ENCODE peak calls at places on chromosomes 16 and 17, in five cellular contexts. One of them, this sample, is unnamed.

GRCh38 chr17:4420692-4421131 is 13.0 kb upstream of the SPNS3 start:
- DNase-seq in GM12878: peak; percentile 37
- DNase-seq in H1: no peak
- DNase-seq in K562: peak; percentile 69
- DNase-seq in GM12891: peak; percentile 68
- DNase-seq in this sample: peak; percentile 61

GRCh38 chr16:2473999-2474876 is 689 bp upstream of the TBC1D24 start:
- DNase-seq in H1: no peak
- DNase-seq in GM12891: peak; percentile 72
- DNase-seq in K562: peak; percentile 63
- DNase-seq in GM12878: no peak
- DNase-seq in this sample: peak; percentile 77

GRCh38 chr17:29038511-29039300 is 4.2 kb upstream of the PIPOX start:
- DNase-seq in GM12878: no peak
- DNase-seq in H1: no peak
- DNase-seq in GM12891: no peak
- DNase-seq in K562: no peak
- DNase-seq in this sample: no peak

GRCh38 chr17:71759422-71760060 is 361.3 kb upstream of the SOX9 start:
- DNase-seq in GM12891: no peak
- DNase-seq in GM12878: no peak
- DNase-seq in K562: no peak
- DNase-seq in H1: no peak
- DNase-seq in this sample: no peak

GRCh38 chr17:14776791-14777190 is 475.9 kb downstream of the HS3ST3B1 start:
- DNase-seq in H1: no peak
- DNase-seq in GM12891: no peak
- DNase-seq in GM12878: no peak
- DNase-seq in K562: no peak
- DNase-seq in this sample: no peak

GRCh38 chr16:80682435-80683070 is 121.8 kb downstream of the CDYL2 start:
- DNase-seq in K562: no peak
- DNase-seq in GM12878: no peak
- DNase-seq in H1: no peak
- DNase-seq in GM12891: no peak
- DNase-seq in this sample: no peak

GRCh38 chr17:74816883-74817620 is 40.9 kb upstream of the NAT9 start:
- DNase-seq in GM12878: no peak
- DNase-seq in K562: no peak
- DNase-seq in H1: no peak
- DNase-seq in GM12891: no peak
- DNase-seq in this sample: no peak

GRCh38 chr17:49085565-49086315 is 46.8 kb upstream of the B4GALNT2 start:
- DNase-seq in H1: no peak
- DNase-seq in GM12878: no peak
- DNase-seq in K562: no peak
- DNase-seq in GM12891: no peak
- DNase-seq in this sample: no peak

GRCh38 chr16:77739493-77739892 is 17.2 kb downstream of the NUDT7 start:
- DNase-seq in GM12891: no peak
- DNase-seq in K562: no peak
- DNase-seq in GM12878: no peak
- DNase-seq in H1: no peak
- DNase-seq in this sample: no peak

GRCh38 chr16:66617010-66617434 is 12.5 kb downstream of the CMTM3 start:
- DNase-seq in K562: no peak
- DNase-seq in GM12878: no peak
- DNase-seq in H1: no peak
- DNase-seq in GM12891: no peak
- DNase-seq in this sample: no peak

GRCh38 chr16:88703486-88704309 is 2.5 kb downstream of the RNF166 start:
- DNase-seq in H1: no peak
- DNase-seq in GM12891: no peak
- DNase-seq in GM12878: no peak
- DNase-seq in K562: no peak
- DNase-seq in this sample: no peak

GRCh38 chr16:49081556-49081955 is 200.1 kb downstream of the CBLN1 start:
- DNase-seq in K562: no peak
- DNase-seq in H1: no peak
- DNase-seq in GM12878: no peak
- DNase-seq in GM12891: no peak
- DNase-seq in this sample: no peak

GRCh38 chr17:7023576-7024401 is 939 bp downstream of the BCL6B start:
- DNase-seq in K562: peak; percentile 86
- DNase-seq in H1: peak; percentile 96
- DNase-seq in GM12891: peak; percentile 74
- DNase-seq in GM12878: peak; percentile 81
- DNase-seq in this sample: peak; percentile 95

GRCh38 chr17:80482555-80483308 is 6.3 kb upstream of the NPTX1 start:
- DNase-seq in GM12878: no peak
- DNase-seq in K562: no peak
- DNase-seq in H1: no peak
- DNase-seq in GM12891: no peak
- DNase-seq in this sample: no peak

GRCh38 chr16:72723781-72724180 is 324.1 kb downstream of the ZFHX3 start:
- DNase-seq in GM12891: no peak
- DNase-seq in GM12878: no peak
- DNase-seq in H1: no peak
- DNase-seq in K562: no peak
- DNase-seq in this sample: no peak

GRCh38 chr17:27282054-27282501 is 11.8 kb upstream of the WSB1 start:
- DNase-seq in GM12891: peak; percentile 16
- DNase-seq in GM12878: peak; percentile 49
- DNase-seq in K562: no peak
- DNase-seq in H1: no peak
- DNase-seq in this sample: no peak

GRCh38 chr17:30924341-30924740 is 2.6 kb downstream of the ADAP2 start:
- DNase-seq in GM12878: no peak
- DNase-seq in K562: no peak
- DNase-seq in GM12891: no peak
- DNase-seq in H1: no peak
- DNase-seq in this sample: no peak

GRCh38 chr17:69434164-69434579 is 19.7 kb downstream of the MAP2K6 start:
- DNase-seq in GM12878: no peak
- DNase-seq in GM12891: no peak
- DNase-seq in H1: no peak
- DNase-seq in K562: no peak
- DNase-seq in this sample: no peak

GRCh38 chr16:67641779-67642708 is 2.9 kb upstream of the CARMIL2 start:
- DNase-seq in H1: no peak
- DNase-seq in GM12891: no peak
- DNase-seq in K562: no peak
- DNase-seq in GM12878: no peak
- DNase-seq in this sample: no peak

GRCh38 chr16:3938843-3939624 is 58.5 kb upstream of the CREBBP start:
- DNase-seq in GM12878: no peak
- DNase-seq in K562: peak; percentile 85
- DNase-seq in H1: peak; percentile 86
- DNase-seq in GM12891: peak; percentile 85
- DNase-seq in this sample: peak; percentile 68

GRCh38 chr16:67843343-67843765 is 1.2 kb downstream of the THAP11 start:
- DNase-seq in GM12891: no peak
- DNase-seq in K562: no peak
- DNase-seq in H1: no peak
- DNase-seq in GM12878: no peak
- DNase-seq in this sample: no peak

GRCh38 chr16:71929048-71929447 is 33.7 kb downstream of the IST1 start:
- DNase-seq in GM12891: no peak
- DNase-seq in H1: no peak
- DNase-seq in K562: no peak
- DNase-seq in GM12878: no peak
- DNase-seq in this sample: no peak

GRCh38 chr17:60415146-60415545 is 7.1 kb upstream of the CHCT1 start:
- DNase-seq in H1: no peak
- DNase-seq in K562: no peak
- DNase-seq in GM12891: no peak
- DNase-seq in GM12878: no peak
- DNase-seq in this sample: no peak

GRCh38 chr16:17211797-17212196 is 259.0 kb downstream of the XYLT1 start:
- DNase-seq in H1: no peak
- DNase-seq in GM12891: no peak
- DNase-seq in K562: peak; percentile 25
- DNase-seq in GM12878: no peak
- DNase-seq in this sample: no peak

GRCh38 chr16:47855431-47855830 is 300.4 kb downstream of the ABCC12 start:
- DNase-seq in H1: no peak
- DNase-seq in GM12891: no peak
- DNase-seq in K562: no peak
- DNase-seq in GM12878: no peak
- DNase-seq in this sample: no peak

GRCh38 chr17:42779942-42780815 is at the start of gene WNK4:
- DNase-seq in K562: peak; percentile 93
- DNase-seq in H1: no peak
- DNase-seq in GM12891: no peak
- DNase-seq in GM12878: no peak
- DNase-seq in this sample: no peak
- TF ChIP-seq POLR2A in K562: peak; percentile 81
- TF ChIP-seq POLR2A in H1: peak; percentile 77
- TF ChIP-seq POLR2A in GM12891: no peak
- TF ChIP-seq POLR2A in GM12878: peak; percentile 7
- TF ChIP-seq POLR2A in this sample: no peak

DNA sequence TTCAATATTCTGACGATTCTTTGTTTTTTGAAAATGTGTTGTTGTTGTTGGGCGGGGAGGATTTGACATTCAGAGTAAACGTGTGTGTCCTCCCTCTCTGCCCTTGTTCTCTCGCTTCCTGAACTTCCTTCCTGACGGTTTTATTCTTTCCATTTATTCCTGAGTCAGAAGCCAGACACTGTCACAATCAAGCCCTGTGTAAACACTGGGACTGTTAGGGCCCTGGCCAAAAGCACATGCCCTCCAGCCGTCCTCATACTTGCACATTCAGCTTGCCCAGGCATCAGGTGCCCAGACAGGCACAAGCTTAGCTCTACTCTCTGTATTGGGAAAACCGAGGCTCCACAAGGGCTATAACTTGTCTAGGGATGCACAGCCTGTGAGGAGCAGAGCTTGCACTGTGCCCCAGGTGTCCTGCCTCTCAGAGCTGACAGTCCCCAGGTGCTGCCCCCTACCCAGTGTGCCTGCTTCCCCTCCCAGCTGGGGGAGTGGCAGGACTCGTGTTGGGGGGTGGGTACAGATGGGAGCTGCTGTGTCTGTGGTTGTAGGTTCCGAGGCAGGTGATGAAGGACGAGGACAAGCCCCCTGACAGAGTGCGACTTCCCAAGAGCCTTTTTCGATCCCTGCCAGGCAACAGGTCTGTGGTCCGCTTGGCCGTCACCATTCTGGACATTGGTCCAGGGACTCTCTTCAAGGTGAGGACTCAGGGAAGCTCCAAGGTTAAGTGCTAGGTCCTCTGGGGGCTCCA is 9.7 kb downstream of the ADGRG3 start:
- DNase-seq in H1: no peak
- DNase-seq in GM12891: no peak
- DNase-seq in K562: no peak
- DNase-seq in GM12878: no peak
- DNase-seq in this sample: no peak
- TF ChIP-seq POLR2AphosphoS5 in H1: no peak
- TF ChIP-seq POLR2AphosphoS5 in GM12891: no peak
- TF ChIP-seq POLR2AphosphoS5 in K562: no peak
- TF ChIP-seq POLR2AphosphoS5 in GM12878: no peak
- TF ChIP-seq POLR2AphosphoS5 in this sample: no peak

DNA sequence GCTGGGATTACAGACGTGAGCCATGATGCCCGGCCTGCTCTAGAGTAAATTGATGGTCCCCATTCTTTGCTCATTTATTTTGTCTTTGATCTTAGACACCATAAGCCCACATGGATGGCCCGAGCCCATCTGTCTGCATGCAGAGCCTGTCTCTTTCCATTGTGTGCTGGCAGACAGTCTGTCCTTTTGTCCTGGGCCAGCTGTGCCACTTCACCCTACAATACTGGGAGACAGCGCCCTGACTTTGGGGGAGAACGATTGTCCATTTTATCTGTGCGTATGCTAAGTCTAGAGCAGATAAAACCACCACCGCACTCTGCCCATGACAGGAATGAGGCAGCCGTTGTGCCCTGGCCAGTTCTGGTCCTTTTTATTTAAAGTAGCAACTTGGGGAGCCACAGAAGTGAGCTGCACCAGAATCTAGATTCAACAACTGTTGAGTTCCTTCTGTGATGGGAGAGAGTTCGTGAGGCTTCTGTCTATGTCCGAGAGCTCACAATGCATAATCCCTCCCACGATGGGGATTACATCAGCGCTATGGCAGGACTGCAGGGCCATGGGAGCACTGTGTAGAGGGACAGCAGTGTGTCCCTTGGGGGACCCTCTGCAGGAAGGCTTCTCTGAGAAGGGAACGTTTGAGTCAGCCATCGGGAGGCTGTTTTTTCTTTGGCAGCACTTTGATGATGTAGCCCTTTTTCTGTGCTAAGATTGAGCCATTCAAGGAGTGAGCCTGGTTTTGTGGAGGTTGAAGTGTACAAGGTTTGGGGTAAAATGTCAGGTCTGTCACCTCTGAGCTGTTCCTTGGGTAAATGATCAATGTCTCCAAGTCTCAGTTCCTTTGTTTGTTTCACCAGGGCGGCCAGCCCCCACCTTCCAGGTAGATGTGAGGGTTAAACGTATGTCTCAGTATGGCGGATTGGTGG is 13.0 kb downstream of the SNX29 start:
- DNase-seq in GM12891: no peak
- DNase-seq in K562: no peak
- DNase-seq in H1: no peak
- DNase-seq in GM12878: no peak
- DNase-seq in this sample: no peak
- TF ChIP-seq TAF1 in GM12891: no peak
- TF ChIP-seq TAF1 in K562: no peak
- TF ChIP-seq TAF1 in H1: no peak
- TF ChIP-seq TAF1 in GM12878: no peak
- TF ChIP-seq TAF1 in this sample: no peak

GRCh38 chr17:81509048-81509686 is 3.4 kb downstream of the ACTG1 start:
- DNase-seq in K562: no peak
- DNase-seq in GM12891: no peak
- DNase-seq in H1: no peak
- DNase-seq in GM12878: no peak
- DNase-seq in this sample: no peak
- TF ChIP-seq POLR2A in K562: peak; percentile 84
- TF ChIP-seq POLR2A in GM12891: peak; percentile 81
- TF ChIP-seq POLR2A in H1: peak; percentile 98
- TF ChIP-seq POLR2A in GM12878: peak; percentile 78
- TF ChIP-seq POLR2A in this sample: peak; percentile 86